ENCODE peak calls at places on chromosomes 6 and 20, in ten cellular contexts. C is right atrium auricular region, J is BE2C, Z is pancreas, L is left lung, W is heart right ventricle, D is transverse colon, S is astrocyte, A is cardiac muscle cell, X is aorta. N is an unnamed sample.

GRCh38 chr6:143772662-143773061 is 70.5 kb upstream of the LTV1 start:
- DNase-seq in C (no peak), J (no peak), Z (no peak), L (no peak), W (no peak), D (no peak), S (no peak), A (no peak), X (no peak), N (no peak)

GRCh38 chr20:42986143-42986773 is 203.4 kb downstream of the PTPRT start:
- DNase-seq in C (no peak), J (no peak), Z (no peak), L (no peak), W (no peak), D (no peak), S (no peak), A (no peak), X (no peak), N (no peak)

GRCh38 chr6:130211697-130212096 is 11.1 kb downstream of the SAMD3 start:
- DNase-seq in C (no peak), J (no peak), Z (no peak), L (no peak), W (no peak), D (no peak), S (no peak), A (no peak), X (no peak), N (no peak)

GRCh38 chr6:41723178-41723935 is 12.1 kb downstream of the TFEB start:
- DNase-seq in C (peak), J (peak), Z (no peak), L (peak), W (peak), D (peak), S (peak), A (peak), X (peak), N (peak)

GRCh38 chr6:142702501-142703460 is 242.2 kb downstream of the HIVEP2 start:
- DNase-seq in C (peak), J (peak), Z (no peak), L (peak), W (peak), D (peak), S (no peak), A (peak), X (no peak), N (no peak)

GRCh38 chr6:1821188-1822183 is 211.8 kb downstream of the FOXC1 start:
- DNase-seq in C (no peak), J (no peak), Z (no peak), L (no peak), W (peak), D (no peak), S (peak), A (peak), X (no peak), N (no peak)

GRCh38 chr6:139778688-139779087 is 404.2 kb upstream of the CITED2 start:
- DNase-seq in C (no peak), J (no peak), Z (no peak), L (no peak), W (peak), D (no peak), S (peak), A (peak), X (no peak), N (peak)

GRCh38 chr6:16296061-16296670 is 57.8 kb downstream of the GMPR start:
- DNase-seq in C (no peak), J (no peak), Z (no peak), L (no peak), W (no peak), D (no peak), S (no peak), A (no peak), X (no peak), N (no peak)

GRCh38 chr20:57323034-57323433 is 6.6 kb upstream of the SPO11 start:
- DNase-seq in C (peak), J (no peak), Z (no peak), L (no peak), W (no peak), D (peak), S (peak), A (peak), X (no peak), N (peak)

GRCh38 chr6:87391334-87391733 is 16.4 kb upstream of the CFAP206 start:
- DNase-seq in C (no peak), J (peak), Z (no peak), L (no peak), W (no peak), D (no peak), S (no peak), A (peak), X (no peak), N (peak)

GRCh38 chr20:17884318-17885003 is 84.1 kb downstream of the SNX5 start:
- DNase-seq in C (no peak), J (no peak), Z (no peak), L (no peak), W (no peak), D (no peak), S (no peak), A (no peak), X (no peak), N (no peak)

GRCh38 chr20:18754030-18754659 is 59.4 kb upstream of the SCP2D1 start:
- DNase-seq in C (no peak), J (no peak), Z (no peak), L (no peak), W (no peak), D (peak), S (no peak), A (no peak), X (no peak), N (no peak)

GRCh38 chr20:4135385-4136077 is 120.2 kb upstream of the RNF24 start:
- DNase-seq in C (no peak), J (no peak), Z (peak), L (no peak), W (no peak), D (peak), S (peak), A (peak), X (no peak), N (peak)

GRCh38 chr6:80403365-80403764 is 296.9 kb downstream of the BCKDHB start:
- DNase-seq in C (no peak), J (no peak), Z (no peak), L (no peak), W (no peak), D (no peak), S (no peak), A (no peak), X (no peak), N (no peak)

GRCh38 chr20:53002786-53003185 is 30.6 kb downstream of the TSHZ2 start:
- DNase-seq in C (no peak), J (no peak), Z (no peak), L (no peak), W (no peak), D (no peak), S (peak), A (no peak), X (no peak), N (no peak)

GRCh38 chr20:53004267-53004813 is 32.2 kb downstream of the TSHZ2 start:
- DNase-seq in C (no peak), J (no peak), Z (no peak), L (no peak), W (no peak), D (no peak), S (no peak), A (no peak), X (no peak), N (no peak)

GRCh38 chr20:53001502-53002301 is 29.5 kb downstream of the TSHZ2 start:
- DNase-seq in C (no peak), J (no peak), Z (no peak), L (no peak), W (no peak), D (no peak), S (peak), A (peak), X (no peak), N (no peak)

GRCh38 chr20:52999040-52999439 is 26.9 kb downstream of the TSHZ2 start:
- DNase-seq in C (no peak), J (no peak), Z (no peak), L (no peak), W (no peak), D (no peak), S (no peak), A (no peak), X (no peak), N (no peak)

DNA sequence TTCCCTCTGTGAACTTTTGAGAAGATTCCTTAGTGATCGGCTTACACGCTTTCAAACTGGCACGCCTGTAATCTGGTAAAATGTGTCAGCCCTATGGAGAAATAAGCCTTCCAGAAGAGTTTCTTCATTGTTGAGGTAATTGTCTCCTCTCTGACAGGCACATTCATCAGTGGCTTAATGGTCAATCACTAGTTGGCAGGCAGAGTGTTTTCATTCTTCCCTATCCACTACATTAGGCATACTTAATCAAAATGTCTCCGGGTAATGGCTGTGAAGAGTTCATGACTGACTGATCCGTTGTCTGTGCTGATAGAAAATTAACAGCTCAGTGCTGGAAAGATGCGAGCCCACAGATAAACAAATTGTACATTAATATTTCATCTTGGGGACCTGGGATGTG is 31.3 kb downstream of the TSHZ2 start:
- DNase-seq in C (no peak), J (no peak), Z (no peak), L (no peak), W (no peak), D (no peak), S (peak), A (no peak), X (no peak), N (peak)
- H3K4me3 ChIP-seq in C (no peak), J (no peak), Z (no peak), L (no peak), W (no peak), D (no peak), S (no peak), A (no peak), X (no peak), N (no peak)

DNA sequence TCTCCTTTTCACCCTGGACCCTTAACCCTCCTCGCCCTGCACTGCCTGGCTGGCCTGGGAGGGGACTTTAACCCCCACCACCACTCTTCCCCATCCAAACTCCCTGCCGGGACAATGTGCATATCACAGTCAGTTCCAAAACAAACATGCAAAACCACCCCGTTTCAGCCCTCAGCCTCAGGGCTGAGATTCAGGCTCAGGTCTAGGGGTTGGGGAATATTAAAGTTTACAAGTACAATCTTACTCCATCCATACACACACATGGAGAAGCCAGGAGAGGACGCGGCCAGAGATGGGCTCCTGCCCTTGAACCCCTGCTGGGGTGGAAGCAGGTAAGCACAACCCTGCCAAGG is 534 bp downstream of the KIAA1755 start:
- DNase-seq in C (no peak), J (no peak), Z (no peak), L (no peak), W (no peak), D (no peak), S (peak), A (peak), X (no peak), N (no peak)
- H3K4me3 ChIP-seq in C (peak), J (no peak), Z (no peak), L (peak), W (peak), D (no peak), S (peak), A (no peak), X (peak), N (peak)

GRCh38 chr20:58895099-58895795 is 42.7 kb downstream of the GNAS start:
- DNase-seq in C (no peak), J (no peak), Z (no peak), L (no peak), W (no peak), D (no peak), S (no peak), A (no peak), X (no peak), N (no peak)
- H3K4me3 ChIP-seq in C (no peak), J (peak), Z (no peak), L (no peak), W (peak), D (no peak), S (peak), A (no peak), X (peak), N (peak)

GRCh38 chr20:34544109-34544793 is 14.3 kb upstream of the MAP1LC3A start:
- DNase-seq in C (no peak), J (no peak), Z (no peak), L (no peak), W (no peak), D (peak), S (no peak), A (peak), X (no peak), N (no peak)
- H3K4me3 ChIP-seq in C (no peak), J (no peak), Z (no peak), L (peak), W (peak), D (no peak), S (no peak), A (no peak), X (no peak), N (no peak)

GRCh38 chr6:149473080-149474052 is 11.4 kb downstream of the ZC3H12D start:
- DNase-seq in C (no peak), J (no peak), Z (no peak), L (no peak), W (no peak), D (peak), S (no peak), A (peak), X (no peak), N (no peak)
- H3K4me3 ChIP-seq in C (no peak), J (no peak), Z (no peak), L (no peak), W (peak), D (no peak), S (no peak), A (no peak), X (no peak), N (no peak)

GRCh38 chr6:109770047-109770446 is 79.0 kb downstream of the FIG4 start:
- DNase-seq in C (no peak), J (no peak), Z (no peak), L (no peak), W (no peak), D (no peak), S (no peak), A (no peak), X (no peak), N (no peak)

GRCh38 chr6:109770779-109771178 is 79.7 kb downstream of the FIG4 start:
- DNase-seq in C (no peak), J (no peak), Z (no peak), L (no peak), W (no peak), D (no peak), S (no peak), A (no peak), X (no peak), N (no peak)

GRCh38 chr6:109767961-109768360 is 76.9 kb downstream of the FIG4 start:
- DNase-seq in C (no peak), J (no peak), Z (no peak), L (peak), W (no peak), D (no peak), S (peak), A (peak), X (no peak), N (no peak)

GRCh38 chr6:109768485-109768884 is 77.4 kb downstream of the FIG4 start:
- DNase-seq in C (no peak), J (no peak), Z (no peak), L (no peak), W (no peak), D (no peak), S (peak), A (peak), X (no peak), N (no peak)

GRCh38 chr6:109769213-109769612 is 78.1 kb downstream of the FIG4 start:
- DNase-seq in C (no peak), J (no peak), Z (no peak), L (no peak), W (no peak), D (no peak), S (no peak), A (no peak), X (no peak), N (no peak)
- H3K4me3 ChIP-seq in C (no peak), J (no peak), Z (no peak), L (no peak), W (no peak), D (no peak), S (no peak), A (no peak), X (no peak), N (no peak)

N was measured in skeletal muscle cell.